ENCODE peak calls at places on chromosomes 3 and 15, in four cellular contexts. D is AG09319, F is osteoblast, E is A549. X is an unnamed sample.

GRCh38 chr3:147298511-147298982 is 107.8 kb downstream of the ZIC4 start:
- DNase-seq in D (peak), E (peak), F (peak), X (no peak)

GRCh38 chr3:45538641-45538986 is 55.9 kb upstream of the LIMD1 start:
- DNase-seq in D (no peak), E (no peak), F (no peak), X (no peak)

GRCh38 chr3:149450281-149450680 is 24.2 kb upstream of the TM4SF4 start:
- DNase-seq in F (no peak), D (no peak), E (no peak), X (no peak)

GRCh38 chr3:66338927-66339326 is 118.1 kb downstream of the SLC25A26 start:
- DNase-seq in F (no peak), E (no peak), D (no peak), X (no peak)

GRCh38 chr3:29186982-29187718 is 93.7 kb upstream of the RBMS3 start:
- DNase-seq in E (peak), F (no peak), D (no peak), X (no peak)

GRCh38 chr3:197505796-197506553 is 49.8 kb downstream of the BDH1 start:
- DNase-seq in D (no peak), F (peak), E (no peak), X (no peak)

GRCh38 chr3:12549971-12550760 is 4.9 kb upstream of the MKRN2OS start:
- DNase-seq in D (no peak), E (no peak), F (no peak), X (no peak)

GRCh38 chr3:111324142-111324541 is 217.9 kb upstream of the CD96 start:
- DNase-seq in F (no peak), E (no peak), D (no peak), X (no peak)

GRCh38 chr3:128503164-128503651 is 10.2 kb upstream of the GATA2 start:
- DNase-seq in E (no peak), F (no peak), D (no peak), X (no peak)
- TF ChIP-seq CTCF in E (peak), F (peak), D (no peak), X (peak)

DNA sequence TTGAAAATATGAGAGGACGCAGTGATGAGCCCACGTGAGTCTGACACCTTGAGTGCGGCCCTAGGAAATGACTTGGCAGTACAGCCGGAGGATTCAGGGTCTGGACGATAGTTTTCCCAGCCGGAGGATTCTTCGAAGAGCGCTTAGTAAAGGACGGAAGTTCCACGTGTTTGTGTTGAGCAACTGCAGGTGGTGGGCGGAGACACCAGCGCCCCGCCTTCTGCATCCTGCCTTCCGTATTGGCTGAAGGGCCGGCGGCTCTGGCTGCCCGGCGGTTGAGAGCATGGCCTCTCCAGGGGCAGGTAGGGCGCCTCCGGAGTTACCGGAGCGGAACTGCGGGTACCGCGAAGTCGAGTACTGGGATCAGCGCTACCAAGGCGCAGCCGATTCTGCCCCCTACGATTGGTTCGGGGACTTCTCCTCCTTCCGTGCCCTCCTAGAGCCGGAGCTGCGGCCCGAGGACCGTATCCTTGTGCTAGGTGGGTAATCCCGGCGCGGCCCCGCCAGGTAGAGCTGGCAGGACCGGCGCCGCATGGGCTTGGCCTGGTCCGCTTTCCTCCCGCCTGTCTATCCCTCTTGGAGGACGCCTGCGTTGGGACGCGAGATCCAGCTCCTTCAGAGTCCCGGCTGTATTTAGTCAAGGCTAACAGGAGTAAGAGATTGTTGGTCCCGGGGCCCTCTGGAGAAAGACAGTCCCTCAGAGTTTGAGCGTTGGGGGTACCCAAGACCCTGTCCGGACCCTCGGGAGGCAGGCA is at the start of gene EEF1AKMT4:
- DNase-seq in E (peak), F (peak), D (peak), X (peak)
- TF ChIP-seq CTCF in E (peak), F (peak), D (no peak), X (peak)

GRCh38 chr3:134630506-134630905 is 20.3 kb downstream of the KY start:
- DNase-seq in E (no peak), D (no peak), F (peak), X (no peak)
- TF ChIP-seq CTCF in E (no peak), D (peak), F (peak), X (no peak)

GRCh38 chr3:174417568-174417967 is 441.6 kb upstream of the NAALADL2 start:
- DNase-seq in E (no peak), F (no peak), D (no peak), X (no peak)
- TF ChIP-seq CTCF in E (no peak), F (no peak), D (no peak), X (no peak)

GRCh38 chr3:36769926-36770325 is 5.6 kb upstream of the DCLK3 start:
- DNase-seq in D (no peak), E (no peak), F (no peak), X (no peak)

GRCh38 chr3:36765104-36765503 is 751 bp upstream of the DCLK3 start:
- DNase-seq in E (no peak), F (peak), D (no peak), X (no peak)

GRCh38 chr3:36763111-36763849 is 1.1 kb downstream of the DCLK3 start:
- DNase-seq in D (no peak), E (no peak), F (no peak), X (no peak)

GRCh38 chr3:36764704-36765038 is 318 bp upstream of the DCLK3 start:
- DNase-seq in E (no peak), F (peak), D (no peak), X (no peak)

DNA sequence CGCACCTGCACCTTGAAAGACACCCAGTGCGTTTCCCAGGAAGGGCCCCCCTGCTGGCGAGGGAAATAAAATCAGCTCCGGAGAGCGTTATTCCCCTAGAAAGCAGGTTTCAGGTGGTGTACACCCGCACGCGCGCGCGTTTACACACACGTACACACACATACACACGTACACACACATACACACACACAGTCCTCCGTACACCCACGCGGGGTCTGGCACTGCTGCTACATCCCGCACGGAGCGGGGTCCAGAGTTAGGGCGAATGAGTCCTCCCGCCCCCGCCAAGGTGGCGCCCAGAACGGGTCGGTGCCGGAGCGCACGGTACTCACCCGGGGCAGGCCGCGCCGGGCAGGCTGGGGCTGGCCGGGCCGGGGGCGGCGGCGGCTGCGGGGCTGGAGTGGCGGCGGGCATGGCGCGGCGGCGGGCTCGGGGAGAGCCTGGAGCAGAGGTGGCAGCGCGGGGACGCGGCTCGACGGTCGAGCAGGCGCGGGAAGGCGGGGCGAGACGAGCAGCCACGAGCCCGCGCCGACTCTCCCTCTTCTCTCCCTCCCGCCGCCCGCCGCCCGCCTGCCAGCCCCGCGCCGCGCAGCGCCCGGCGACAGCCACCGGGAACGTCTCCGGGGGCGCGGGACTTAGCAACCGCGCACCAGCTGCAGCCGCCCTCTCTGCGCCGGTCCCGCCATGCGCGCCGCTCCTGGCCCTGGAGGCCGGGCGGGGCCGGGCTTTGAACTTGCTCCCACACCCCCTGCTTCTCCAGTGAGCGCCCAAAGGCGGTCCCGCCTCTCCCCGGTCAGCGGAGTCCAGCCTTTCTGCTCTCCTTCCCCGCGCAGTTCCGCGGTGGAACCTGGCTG is at the start of gene DCLK3:
- DNase-seq in E (no peak), F (peak), D (no peak), X (no peak)
- TF ChIP-seq CTCF in E (no peak), F (no peak), D (no peak), X (no peak)

GRCh38 chr3:100761211-100761921 is 52.1 kb downstream of the TFG start:
- DNase-seq in F (no peak), D (no peak), E (no peak), X (no peak)
- TF ChIP-seq CTCF in F (no peak), D (no peak), E (no peak), X (no peak)

DNA sequence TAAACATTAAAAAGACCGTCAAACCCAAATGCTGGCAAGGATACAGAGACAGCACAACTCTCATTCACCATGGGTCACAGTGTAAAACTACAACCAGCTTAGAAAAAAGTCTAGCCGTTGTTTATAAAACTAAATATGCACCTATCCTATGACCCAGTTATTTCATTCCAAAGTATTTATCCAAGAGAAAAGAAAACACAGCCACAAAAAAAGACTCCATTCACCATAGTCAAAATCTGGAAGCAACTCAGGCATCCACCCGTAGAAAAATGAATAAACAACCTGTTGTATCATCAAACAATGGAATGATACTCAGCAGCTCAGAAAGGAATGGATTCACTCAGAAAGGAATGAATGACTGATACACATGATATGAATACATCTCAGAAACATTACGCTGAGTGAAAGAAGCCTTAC is 28.6 kb downstream of the PLD1 start:
- DNase-seq in D (no peak), E (no peak), F (peak), X (no peak)
- TF ChIP-seq CTCF in D (no peak), E (no peak), F (no peak), X (no peak)

DNA sequence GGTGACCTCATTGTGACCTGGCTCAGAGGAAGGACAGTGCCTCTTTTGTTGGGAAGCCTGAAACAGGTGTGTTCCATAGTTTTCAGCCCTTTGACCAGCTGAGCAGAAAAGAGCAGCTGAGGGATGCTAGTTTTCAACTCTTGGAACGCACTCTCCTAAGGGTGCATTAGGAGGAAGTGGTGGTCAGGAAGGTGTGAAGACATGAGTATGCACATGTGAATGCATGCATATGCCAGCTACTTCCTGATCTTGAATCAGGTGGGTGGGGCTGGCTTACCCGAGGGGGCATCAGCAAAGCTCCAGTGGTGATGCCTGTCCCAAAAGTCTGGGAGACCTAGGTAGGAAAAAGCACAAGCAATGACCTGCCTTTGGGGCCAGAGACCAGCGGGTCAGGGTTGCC is 23.3 kb upstream of the CEMIP start:
- DNase-seq in D (no peak), E (no peak), F (no peak), X (no peak)
- TF ChIP-seq CTCF in D (no peak), E (no peak), F (no peak), X (no peak)